ENCODE peak calls at places on chromosomes 13 and 19, in seven cellular contexts. G is tibial artery, H is IMR-90, J is Caco-2, W is psoas muscle, X is activated B cell treated with CpG ODN at 0.5 μM for 24 hours, C is endothelial cell of umbilical vein. F is an unnamed sample.

GRCh38 chr13:36282818-36283432 is 14.7 kb downstream of the CCDC169 start:
- DNase-seq in H (peak; percentile 57), W (no peak), X (no peak), C (peak; percentile 61), J (no peak), G (no peak), F (no peak)

GRCh38 chr19:38335949-38336637 is 463 bp downstream of the CATSPERG start:
- DNase-seq in H (peak; percentile 92), J (peak; percentile 99), C (peak; percentile 96), X (peak; percentile 91), W (peak; percentile 95), G (peak; percentile 97), F (peak; percentile 78)

GRCh38 chr19:18299654-18300053 is 18.2 kb upstream of the JUND start:
- DNase-seq in J (no peak), W (no peak), X (no peak), C (no peak), G (no peak), H (no peak), F (no peak)

GRCh38 chr19:15456871-15457700 is 7.3 kb downstream of the RASAL3 start:
- DNase-seq in J (no peak), H (no peak), G (no peak), W (no peak), X (no peak), C (no peak), F (no peak)

GRCh38 chr13:79631260-79631659 is 150.3 kb downstream of the NDFIP2 start:
- DNase-seq in H (peak; percentile 49), W (no peak), J (no peak), X (no peak), C (peak; percentile 93), G (no peak), F (no peak)

GRCh38 chr13:89891416-89891815 is 1456.1 kb upstream of the MIR17HG start:
- DNase-seq in J (no peak), C (peak; percentile 84), G (no peak), W (no peak), X (no peak), H (no peak), F (no peak)

GRCh38 chr13:88857256-88857655 is 1186.1 kb downstream of the SLITRK5 start:
- DNase-seq in J (no peak), H (no peak), C (no peak), W (no peak), G (no peak), X (no peak), F (no peak)

GRCh38 chr19:38389101-38389925 is 816 bp downstream of the SPRED3 start:
- DNase-seq in G (peak; percentile 73), C (peak; percentile 71), J (no peak), W (no peak), H (peak; percentile 82), X (no peak), F (no peak)

GRCh38 chr19:7236153-7236552 is 58.1 kb downstream of the INSR start:
- DNase-seq in H (no peak), W (no peak), J (no peak), G (no peak), X (no peak), C (no peak), F (no peak)

GRCh38 chr19:2333027-2333806 is 4.7 kb downstream of the SPPL2B start:
- DNase-seq in X (no peak), H (no peak), G (no peak), W (no peak), J (no peak), C (no peak), F (no peak)

GRCh38 chr19:38004505-38005223 is 97.7 kb downstream of the SIPA1L3 start:
- DNase-seq in W (peak; percentile 81), G (peak; percentile 91), J (peak; percentile 83), C (peak; percentile 97), H (peak; percentile 98), X (peak; percentile 34), F (peak; percentile 47)

GRCh38 chr19:16025108-16026101 is 50.9 kb upstream of the TPM4 start:
- DNase-seq in C (peak; percentile 49), W (no peak), X (no peak), G (peak; percentile 64), J (peak; percentile 70), H (peak; percentile 70), F (no peak)

GRCh38 chr13:106028916-106029315 is 506.5 kb downstream of the EFNB2 start:
- DNase-seq in J (no peak), H (no peak), G (no peak), X (no peak), C (no peak), W (no peak), F (no peak)

GRCh38 chr13:106034201-106034600 is 501.3 kb downstream of the EFNB2 start:
- DNase-seq in X (no peak), J (no peak), W (no peak), C (no peak), G (no peak), H (no peak), F (no peak)

GRCh38 chr13:106036870-106037269 is 498.6 kb downstream of the EFNB2 start:
- DNase-seq in X (no peak), G (no peak), W (no peak), J (no peak), H (no peak), C (no peak), F (no peak)

GRCh38 chr13:106029901-106030300 is 505.6 kb downstream of the EFNB2 start:
- DNase-seq in G (no peak), W (no peak), X (no peak), H (no peak), J (no peak), C (no peak), F (no peak)

GRCh38 chr13:106033634-106034033 is 501.8 kb downstream of the EFNB2 start:
- DNase-seq in C (peak; percentile 4), W (no peak), J (no peak), X (no peak), G (no peak), H (peak; percentile 59), F (no peak)
- TF ChIP-seq CTCF in C (no peak), W (no peak), J (no peak), X (no peak), G (no peak), H (peak; percentile 29), F (no peak)

GRCh38 chr19:1216756-1217155 is 11.2 kb downstream of the STK11 start:
- DNase-seq in X (no peak), C (no peak), W (no peak), G (no peak), J (no peak), H (no peak), F (no peak)

GRCh38 chr19:1213391-1214286 is 8.1 kb downstream of the STK11 start:
- DNase-seq in X (no peak), H (peak; percentile 58), C (peak; percentile 96), G (peak; percentile 91), J (no peak), W (peak; percentile 80), F (no peak)

GRCh38 chr19:1214299-1214861 is 8.8 kb downstream of the STK11 start:
- DNase-seq in J (no peak), G (no peak), H (no peak), C (no peak), W (no peak), X (no peak), F (no peak)

GRCh38 chr19:1217366-1217765 is 11.8 kb downstream of the STK11 start:
- DNase-seq in C (no peak), H (no peak), J (no peak), G (no peak), W (no peak), X (no peak), F (no peak)

DNA sequence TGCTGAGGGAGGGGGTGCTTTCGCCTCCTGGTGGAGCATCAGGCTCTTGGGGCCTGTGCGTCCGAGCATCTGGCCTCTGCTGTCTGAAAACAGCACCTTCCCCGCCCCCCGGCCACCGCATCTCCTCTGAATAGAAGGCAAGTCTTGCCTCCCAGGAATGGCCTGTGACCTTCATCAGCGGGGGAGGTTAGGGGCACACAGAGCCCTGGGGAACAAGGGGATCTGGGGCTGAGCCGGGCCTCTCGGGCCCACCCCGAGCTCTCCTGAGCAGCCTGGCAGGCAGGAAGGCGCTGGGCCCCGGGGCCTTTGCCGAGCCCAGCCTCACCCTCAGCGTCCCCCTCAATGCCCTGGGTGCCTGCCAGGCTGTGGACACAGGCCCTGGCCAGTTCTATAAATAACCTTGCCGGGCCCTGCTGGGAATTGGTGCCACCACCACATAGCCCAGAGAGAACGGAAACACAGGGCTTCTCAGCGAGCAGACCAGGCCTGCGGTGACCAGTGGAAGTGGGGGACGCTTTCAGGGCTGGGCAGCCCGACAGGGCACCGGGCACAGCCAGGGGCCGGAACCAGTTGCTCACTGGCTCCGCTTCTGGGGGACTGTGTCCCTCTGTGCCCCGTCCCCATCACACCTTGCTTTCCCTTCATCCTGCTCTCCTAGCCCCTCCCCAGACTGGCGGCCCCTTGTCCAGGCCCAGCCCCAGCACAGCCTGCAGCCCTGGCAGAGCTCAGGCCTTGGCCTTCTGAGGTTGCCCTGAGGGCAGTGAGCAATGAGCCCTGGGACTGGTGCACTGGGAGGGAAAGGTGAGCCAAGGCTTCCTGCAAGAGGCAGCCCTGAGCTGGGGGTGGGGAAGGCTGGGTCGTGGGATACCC is 9.5 kb downstream of the STK11 start:
- DNase-seq in H (no peak), C (no peak), X (no peak), G (peak; percentile 95), J (no peak), W (peak; percentile 80), F (no peak)
- TF ChIP-seq CTCF in H (no peak), C (no peak), X (no peak), G (no peak), J (no peak), W (no peak), F (no peak)

GRCh38 chr13:66489586-66489985 is 740.5 kb downstream of the PCDH9 start:
- DNase-seq in J (no peak), H (peak; percentile 54), X (no peak), C (no peak), G (no peak), W (no peak), F (no peak)

GRCh38 chr13:66489172-66489571 is 741.0 kb downstream of the PCDH9 start:
- DNase-seq in G (no peak), C (no peak), H (no peak), J (no peak), W (no peak), X (no peak), F (no peak)

GRCh38 chr13:66491241-66491640 is 738.9 kb downstream of the PCDH9 start:
- DNase-seq in G (no peak), H (no peak), C (no peak), W (no peak), J (no peak), X (no peak), F (no peak)

GRCh38 chr13:66492479-66492878 is 737.7 kb downstream of the PCDH9 start:
- DNase-seq in W (no peak), H (no peak), G (no peak), X (no peak), J (no peak), C (peak; percentile 3), F (no peak)
- TF ChIP-seq CTCF in W (peak; percentile 27), H (no peak), G (no peak), X (no peak), J (peak; percentile 58), C (no peak), F (no peak)

GRCh38 chr13:32791545-32792172 is 205.4 kb downstream of the PDS5B start:
- DNase-seq in H (peak; percentile 35), G (no peak), X (no peak), J (no peak), W (no peak), C (no peak), F (no peak)

DNA sequence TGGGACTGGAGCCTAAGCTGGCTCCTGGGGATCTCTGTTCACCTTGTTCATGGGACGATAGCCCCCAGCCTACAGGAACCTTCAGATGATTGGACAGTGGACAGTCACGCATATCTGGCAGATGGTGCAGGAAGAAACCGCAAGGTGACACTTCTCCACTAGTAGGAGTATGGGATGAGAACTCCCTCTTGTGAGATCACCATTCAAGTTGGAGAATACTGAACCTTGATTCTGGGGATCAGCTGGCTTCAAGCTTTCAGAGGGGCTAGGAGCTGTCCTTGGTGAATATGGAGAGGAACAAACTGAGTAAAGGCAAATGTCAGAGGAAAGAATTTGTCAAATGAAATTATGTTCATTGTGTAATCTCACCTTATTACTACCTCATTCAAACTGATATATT is 204.5 kb downstream of the PDS5B start:
- DNase-seq in H (no peak), X (no peak), J (no peak), C (no peak), G (no peak), W (no peak), F (no peak)
- TF ChIP-seq CTCF in H (peak; percentile 4), X (no peak), J (peak; percentile 19), C (no peak), G (no peak), W (no peak), F (no peak)